ENCODE peak calls at places on chromosomes 2 and 18, in six cellular contexts. G, M, K, A, O and S are unnamed samples.
A peak's percentile ranks its signal among the peaks of the same experiment; 100 is the strongest.

GRCh38 chr2:215366440-215367032 is 54.7 kb downstream of the ATIC start:
- DNase-seq in G (no peak), M (no peak), K (no peak), A (no peak), O (no peak), S (no peak)

GRCh38 chr2:58614259-58614658 is 373.1 kb upstream of the FANCL start:
- DNase-seq in G (no peak), M (no peak), K (no peak), A (peak; percentile 93), O (no peak), S (no peak)

GRCh38 chr2:29583104-29583503 is 338.3 kb downstream of the ALK start:
- DNase-seq in G (no peak), M (no peak), K (no peak), A (peak; percentile 91), O (no peak), S (no peak)

GRCh38 chr2:109712126-109712455 is 82.0 kb upstream of the RGPD5 start:
- DNase-seq in G (no peak), M (no peak), K (no peak), A (no peak), O (no peak), S (no peak)

GRCh38 chr2:83764447-83765005 is 694.6 kb downstream of the SUCLG1 start:
- DNase-seq in G (no peak), M (no peak), K (no peak), A (no peak), O (no peak), S (no peak)

GRCh38 chr2:26536371-26537068 is 58.6 kb upstream of the OTOF start:
- DNase-seq in G (no peak), M (no peak), K (no peak), A (no peak), O (no peak), S (no peak)

GRCh38 chr2:138116456-138116855 is 152.2 kb downstream of the HNMT start:
- DNase-seq in G (no peak), M (no peak), K (no peak), A (no peak), O (no peak), S (no peak)

GRCh38 chr2:61967262-61967661 is 61.8 kb downstream of the COMMD1 start:
- DNase-seq in G (no peak), M (no peak), K (no peak), A (no peak), O (no peak), S (no peak)

GRCh38 chr18:44495151-44495550 is 185.5 kb upstream of the SETBP1 start:
- DNase-seq in G (no peak), M (no peak), K (no peak), A (no peak), O (no peak), S (no peak)

GRCh38 chr18:35513181-35513932 is 15.6 kb upstream of the INO80C start:
- DNase-seq in G (peak; percentile 74), M (peak; percentile 29), K (no peak), A (peak; percentile 17), O (peak; percentile 55), S (no peak)

GRCh38 chr2:105042189-105042588 is 4.3 kb downstream of the MRPS9 start:
- DNase-seq in G (no peak), M (no peak), K (no peak), A (no peak), O (peak; percentile 5), S (no peak)
- H3K4me1 ChIP-seq in G (peaks cover 11% of the 10 kb centered on the region), M (peaks cover 4% of the 10 kb centered on the region), K (peaks cover 4% of the 10 kb centered on the region), A (peaks cover 13% of the 10 kb centered on the region), O (peaks cover 24% of the 10 kb centered on the region), S (peaks cover 5% of the 10 kb centered on the region)

GRCh38 chr2:120254178-120254577 is 1.5 kb downstream of the RALB start:
- DNase-seq in G (no peak), M (no peak), K (no peak), A (no peak), O (no peak), S (no peak)
- H3K4me3 ChIP-seq in G (peak overlapping the region; percentile 79), M (peak overlapping the region; percentile 79), K (peak overlapping the region; percentile 97), A (peak overlapping the region; percentile 94), O (no peak overlapping the region), S (no peak overlapping the region)

GRCh38 chr2:85215074-85216050 is 82.2 kb downstream of the TCF7L1 start:
- DNase-seq in G (peak; percentile 58), M (no peak), K (no peak), A (no peak), O (no peak), S (no peak)
- H3K27ac ChIP-seq in G (peak overlapping the region; percentile 86), M (no peak overlapping the region), K (no peak overlapping the region), A (no peak overlapping the region), O (no peak overlapping the region), S (no peak overlapping the region)

GRCh38 chr2:174593574-174594203 is 3.9 kb downstream of the WIPF1 start:
- DNase-seq in G (no peak), M (no peak), K (no peak), A (peak; percentile 40), O (peak; percentile 55), S (peak; percentile 61)
- H3K4me1 ChIP-seq in G (no peaks in the 10 kb centered on the region), M (peaks cover 22% of the 10 kb centered on the region), K (peaks cover 19% of the 10 kb centered on the region), A (peaks cover 36% of the 10 kb centered on the region), O (no peaks in the 10 kb centered on the region), S (peaks cover 40% of the 10 kb centered on the region)

DNA sequence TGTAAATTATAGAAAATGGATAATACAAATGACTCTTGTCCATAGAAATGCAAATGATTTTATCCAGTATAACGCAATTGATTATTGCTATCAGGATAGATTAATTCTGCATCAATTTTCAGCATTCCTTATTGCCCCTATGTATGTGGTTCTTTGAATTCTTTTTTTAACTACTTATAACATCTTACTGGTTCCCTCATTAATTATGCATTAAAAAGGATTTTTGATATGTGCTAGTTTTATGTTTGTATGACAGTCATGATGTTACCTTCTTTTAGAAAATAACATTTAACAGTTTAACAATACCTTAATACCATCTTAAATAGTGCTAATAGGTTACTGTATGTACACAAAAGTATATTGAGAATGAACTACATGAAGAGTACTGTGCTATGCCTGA is 20.0 kb upstream of the LNPK start:
- DNase-seq in G (no peak), M (no peak), K (no peak), A (no peak), O (no peak), S (no peak)
- H3K4me3 ChIP-seq in G (no peak overlapping the region), M (no peak overlapping the region), K (no peak overlapping the region), A (no peak overlapping the region), O (no peak overlapping the region), S (no peak overlapping the region)

GRCh38 chr2:105739944-105740734 is 4.6 kb upstream of the NCK2 start:
- DNase-seq in G (no peak), M (no peak), K (no peak), A (no peak), O (no peak), S (no peak)
- H3K27ac ChIP-seq in G (no peak overlapping the region), M (no peak overlapping the region), K (no peak overlapping the region), A (no peak overlapping the region), O (no peak overlapping the region), S (peak overlapping the region; percentile 83)

DNA sequence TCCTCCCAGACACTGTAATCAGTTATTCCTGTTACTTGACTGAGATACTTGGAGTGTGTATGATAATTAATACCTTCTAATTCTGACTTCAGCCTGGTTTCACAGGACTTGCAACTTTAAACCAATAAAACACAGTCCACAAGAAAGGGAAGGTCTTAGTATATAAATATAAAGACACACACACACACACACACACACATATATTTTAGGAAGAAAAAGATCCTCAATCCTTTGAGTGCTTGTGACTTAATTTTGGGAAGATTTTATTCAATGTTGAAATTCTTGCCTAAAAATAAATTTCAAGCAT is 700 bp upstream of the VPS54 start:
- DNase-seq in G (no peak), M (no peak), K (no peak), A (peak; percentile 24), O (no peak), S (no peak)
- H3K4me1 ChIP-seq in G (peaks cover 26% of the 10 kb centered on the region), M (peaks cover 42% of the 10 kb centered on the region), K (peaks cover 25% of the 10 kb centered on the region), A (peaks cover 23% of the 10 kb centered on the region), O (peaks cover 41% of the 10 kb centered on the region), S (peaks cover 6% of the 10 kb centered on the region)

DNA sequence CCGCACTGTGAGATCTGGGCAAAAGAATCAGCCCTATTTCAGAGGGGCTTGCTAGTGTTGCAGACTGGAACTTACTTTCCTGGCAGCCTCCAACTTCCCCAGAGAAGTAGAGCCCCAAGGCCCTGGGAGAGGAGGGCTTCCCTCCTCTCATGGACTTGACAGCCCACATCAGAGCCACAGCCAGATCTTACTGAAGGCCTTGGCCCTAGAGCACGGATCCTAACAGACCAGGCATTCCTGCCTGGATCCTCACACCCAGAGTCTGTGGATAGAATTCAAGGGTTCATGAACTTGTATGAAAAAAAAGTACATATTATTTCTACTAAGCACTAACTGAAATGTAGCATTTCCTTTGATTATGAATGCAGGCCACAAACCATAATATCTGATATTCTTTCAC is 8.3 kb downstream of the WIPF1 start:
- DNase-seq in G (no peak), M (no peak), K (no peak), A (no peak), O (no peak), S (no peak)
- H3K4me3 ChIP-seq in G (no peak overlapping the region), M (no peak overlapping the region), K (no peak overlapping the region), A (no peak overlapping the region), O (no peak overlapping the region), S (no peak overlapping the region)